ENCODE peak calls at places on chromosome 19, in six cellular contexts. S, R, J, W, H and G are unnamed samples. For H3K9me3, H3K27me3 and H3K4me1, the result is how much of the 10 kb centered on the place peaks cover.

GRCh38 chr19:50896591-50897190 is 14.5 kb downstream of the KLK4 start:
- DNase-seq in R (no peak), H (no peak), S (no peak), W (no peak), J (no peak), G (peak)

GRCh38 chr19:55702131-55702627 is 27.2 kb downstream of the EPN1 start:
- DNase-seq in S (peak), J (no peak), W (no peak), H (no peak), R (no peak), G (no peak)

GRCh38 chr19:43525836-43526771 is 897 bp downstream of the ETHE1 start:
- DNase-seq in J (no peak), W (peak), R (peak), S (no peak), H (peak), G (peak)

GRCh38 chr19:44260343-44260681 is 626 bp downstream of the ZNF233 start:
- DNase-seq in W (no peak), J (no peak), S (no peak), R (no peak), H (no peak), G (no peak)

GRCh38 chr19:39996218-39996810 is 546 bp upstream of the ZNF546 start:
- DNase-seq in W (no peak), H (no peak), J (no peak), R (peak), S (no peak), G (peak)

GRCh38 chr19:14159059-14159458 is 22.7 kb upstream of the ASF1B start:
- DNase-seq in W (no peak), R (no peak), J (no peak), H (no peak), S (no peak), G (no peak)

GRCh38 chr19:33559996-33560395 is 38.4 kb upstream of the PEPD start:
- DNase-seq in S (no peak), W (no peak), J (no peak), R (no peak), H (no peak), G (no peak)

GRCh38 chr19:31262673-31263308 is 86.4 kb downstream of the TSHZ3 start:
- DNase-seq in H (no peak), R (no peak), J (no peak), W (no peak), S (no peak), G (no peak)

GRCh38 chr19:50512112-50512998 is 1.4 kb downstream of the ASPDH start:
- DNase-seq in H (no peak), S (peak), R (no peak), J (no peak), W (no peak), G (no peak)

GRCh38 chr19:14015454-14016035 is 9.4 kb upstream of the RFX1 start:
- DNase-seq in S (no peak), R (no peak), H (no peak), W (no peak), J (no peak), G (no peak)

GRCh38 chr19:20513179-20513934 is 52.2 kb downstream of the ZNF737 start:
- DNase-seq in R (peak), S (no peak), W (no peak), J (no peak), H (no peak), G (no peak)

GRCh38 chr19:5960005-5961001 is 17.6 kb downstream of the RANBP3 start:
- DNase-seq in S (no peak), R (no peak), W (peak), J (no peak), H (no peak), G (no peak)

GRCh38 chr19:46451352-46451751 is 20.0 kb downstream of the PNMA8A start:
- DNase-seq in H (no peak), R (no peak), J (no peak), S (no peak), W (no peak), G (no peak)

GRCh38 chr19:16604615-16605014 is 23.4 kb downstream of the MED26 start:
- DNase-seq in S (no peak), J (no peak), H (no peak), W (no peak), R (no peak), G (no peak)

GRCh38 chr19:35294328-35294727 is 2.4 kb downstream of the MAG start:
- DNase-seq in H (no peak), R (no peak), W (no peak), J (no peak), S (no peak), G (peak)

GRCh38 chr19:5253403-5254110 is 87.1 kb downstream of the PTPRS start:
- DNase-seq in S (no peak), W (no peak), J (no peak), H (no peak), R (no peak), G (peak)

GRCh38 chr19:39386557-39386956 is 4.3 kb downstream of the PAF1 start:
- DNase-seq in H (no peak), W (no peak), R (no peak), S (no peak), J (no peak), G (no peak)

GRCh38 chr19:4456566-4456842 is 1.1 kb downstream of the UBXN6 start:
- DNase-seq in J (no peak), R (peak), S (peak), H (peak), W (no peak), G (peak)

GRCh38 chr19:39247701-39248664 is 673 bp downstream of the IFNL4 start:
- DNase-seq in J (no peak), W (no peak), S (no peak), H (no peak), R (no peak), G (peak)

GRCh38 chr19:54574527-54575056 is 1.0 kb downstream of the LILRA2 start:
- DNase-seq in H (no peak), S (no peak), J (no peak), W (no peak), R (no peak), G (no peak)

GRCh38 chr19:58088521-58089052 is 9.4 kb downstream of the ZSCAN18 start:
- DNase-seq in J (no peak), R (no peak), H (no peak), W (no peak), S (no peak), G (no peak)
- H3K9me3 ChIP-seq in J (under half), R (half or more), H (under half), W (half or more), S (half or more), G (under half)

GRCh38 chr19:41925208-41926003 is 2.8 kb downstream of the ERFL start:
- DNase-seq in H (no peak), S (no peak), W (no peak), J (no peak), R (no peak), G (no peak)

GRCh38 chr19:41926028-41926860 is 2.0 kb downstream of the ERFL start:
- DNase-seq in J (no peak), S (no peak), H (no peak), W (no peak), R (no peak), G (no peak)

GRCh38 chr19:41927810-41928192 is 448 bp downstream of the ERFL start:
- DNase-seq in H (no peak), J (no peak), R (no peak), W (no peak), S (no peak), G (no peak)

GRCh38 chr19:41928221-41928683 is at the start of gene ERFL:
- DNase-seq in H (no peak), W (no peak), J (no peak), S (no peak), R (no peak), G (peak)

DNA sequence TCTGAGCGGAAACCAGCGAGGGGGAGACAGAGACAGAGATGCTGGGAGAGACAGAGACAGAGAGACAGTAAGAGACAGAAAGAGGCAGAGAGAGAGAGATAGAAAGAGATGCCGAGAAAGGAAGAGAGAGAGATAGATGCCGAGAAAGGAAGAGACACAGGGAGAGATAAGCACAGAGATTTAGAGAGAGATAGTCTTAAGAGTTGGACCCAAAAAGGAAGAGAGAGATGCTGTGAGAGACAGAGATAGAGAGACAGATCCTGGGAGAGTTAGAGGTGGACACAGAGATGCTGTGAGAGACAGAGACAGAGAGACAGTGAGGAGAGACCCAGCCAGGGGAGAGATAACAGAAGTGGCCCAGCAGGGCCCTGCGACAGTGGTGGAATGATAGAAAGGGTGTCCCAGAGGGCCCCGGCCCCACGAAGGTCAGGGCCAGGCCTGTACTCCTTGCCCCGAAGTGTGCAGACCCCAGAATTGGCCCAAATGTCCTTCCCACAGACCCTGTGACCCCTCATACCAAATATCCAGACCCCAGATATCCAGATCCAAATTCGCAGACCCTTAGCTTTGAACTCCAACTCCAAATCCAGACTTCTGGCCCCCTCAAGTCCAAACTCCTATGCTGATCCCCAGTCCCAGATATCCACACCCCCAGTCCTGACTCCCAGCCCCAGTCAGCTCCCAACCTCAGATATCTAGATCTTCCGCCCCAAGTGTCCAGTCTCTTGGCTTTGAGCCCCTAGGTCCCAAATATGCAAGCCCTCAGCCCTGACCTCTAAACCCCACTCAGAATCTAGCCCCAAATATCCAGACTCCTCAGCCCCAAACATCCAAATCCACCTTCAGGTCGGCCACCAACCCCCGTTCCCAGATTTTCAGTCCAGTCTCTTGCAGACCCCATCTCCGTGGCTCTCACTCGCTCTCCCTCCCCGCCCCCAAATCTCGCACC is 1.1 kb downstream of the ERFL start:
- DNase-seq in J (no peak), W (no peak), S (no peak), H (no peak), R (no peak), G (no peak)
- H3K27me3 ChIP-seq in J (half or more), W (half or more), S (half or more), H (half or more), R (under half), G (half or more)

DNA sequence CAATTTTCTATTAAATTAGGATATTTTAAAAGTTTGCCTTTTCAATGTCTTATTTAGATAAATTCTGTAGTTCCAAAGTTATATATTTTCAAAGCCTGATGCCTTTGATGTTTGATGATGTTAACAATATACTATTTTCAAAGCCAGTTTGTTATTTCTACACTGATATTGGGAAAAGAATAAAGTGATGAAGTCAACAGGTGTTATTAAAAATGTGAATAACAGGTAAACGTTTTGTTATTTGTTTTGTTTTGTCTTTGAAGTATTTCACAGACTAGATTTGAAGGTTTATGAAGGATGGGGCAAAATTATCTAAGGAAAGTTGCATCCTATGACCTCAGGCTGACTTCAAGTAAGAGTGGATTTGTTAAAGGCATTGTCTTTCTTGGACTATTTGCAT is 33.1 kb upstream of the ZNF420 start:
- DNase-seq in J (no peak), S (no peak), H (no peak), R (no peak), W (no peak), G (no peak)
- H3K4me1 ChIP-seq in J (under half), S (under half), H (under half), R (under half), W (under half), G (under half)

GRCh38 chr19:56841194-56841546 is 644 bp upstream of the PEG3 start:
- DNase-seq in H (no peak), S (no peak), R (no peak), J (no peak), W (no peak), G (no peak)
- H3K9me3 ChIP-seq in H (under half), S (under half), R (under half), J (under half), W (under half), G (under half)

DNA sequence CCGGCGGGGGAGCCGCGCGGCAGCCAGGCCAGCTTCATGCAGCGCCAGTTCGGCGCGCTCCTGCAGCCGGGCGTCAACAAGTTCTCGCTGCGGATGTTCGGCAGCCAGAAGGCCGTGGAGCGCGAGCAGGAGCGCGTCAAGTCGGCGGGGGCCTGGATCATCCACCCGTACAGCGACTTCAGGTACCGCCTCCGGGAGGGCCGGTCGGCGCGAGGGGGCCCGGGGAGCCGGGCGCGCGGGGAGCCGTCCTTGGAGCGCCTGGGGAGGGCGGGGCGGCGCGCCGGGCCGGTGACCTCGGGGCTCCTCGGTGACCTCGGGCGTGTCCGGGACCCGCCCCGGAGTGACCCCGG is 690 bp downstream of the HCN2 start:
- DNase-seq in J (no peak), S (no peak), R (no peak), W (no peak), H (no peak), G (peak)
- H3K27me3 ChIP-seq in J (under half), S (half or more), R (under half), W (half or more), H (under half), G (under half)

GRCh38 chr19:19110410-19111137 is 27.7 kb downstream of the TMEM161A start:
- DNase-seq in R (no peak), W (no peak), S (no peak), H (no peak), J (no peak), G (no peak)

GRCh38 chr19:19111138-19111835 is 27.0 kb downstream of the TMEM161A start:
- DNase-seq in H (no peak), J (no peak), W (no peak), S (no peak), R (no peak), G (no peak)

GRCh38 chr19:19111967-19112580 is 26.2 kb downstream of the TMEM161A start:
- DNase-seq in S (no peak), R (no peak), J (no peak), W (no peak), H (no peak), G (no peak)

GRCh38 chr19:19115954-19116353 is 22.3 kb downstream of the TMEM161A start:
- DNase-seq in H (peak), R (peak), S (no peak), W (no peak), J (no peak), G (peak)

GRCh38 chr19:19113040-19113541 is 25.2 kb downstream of the TMEM161A start:
- DNase-seq in J (no peak), R (no peak), S (no peak), H (no peak), W (no peak), G (peak)
- H3K4me1 ChIP-seq in J (under half), R (under half), S (under half), H (under half), W (under half), G (under half)

DNA sequence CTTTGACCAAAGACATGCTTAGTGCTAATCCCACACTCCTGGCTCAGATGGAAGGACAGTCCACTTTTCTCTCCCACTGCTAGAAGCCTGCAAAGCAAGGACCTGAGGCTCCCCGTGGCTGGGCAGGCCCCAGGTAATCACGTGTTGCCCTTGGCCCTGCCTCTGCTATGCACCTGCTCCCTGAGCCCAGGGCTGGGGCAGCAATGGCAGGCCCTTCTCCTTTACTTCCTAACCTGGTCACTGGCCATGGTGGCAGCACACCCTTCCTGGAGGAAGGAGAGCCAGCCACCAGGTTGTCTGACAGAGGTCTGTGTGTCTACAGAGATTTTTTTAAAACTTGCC is 27.9 kb upstream of the ZNF492 start:
- DNase-seq in H (no peak), S (no peak), J (no peak), W (no peak), R (no peak), G (no peak)
- H3K9me3 ChIP-seq in H (under half), S (under half), J (under half), W (under half), R (under half), G (under half)

DNA sequence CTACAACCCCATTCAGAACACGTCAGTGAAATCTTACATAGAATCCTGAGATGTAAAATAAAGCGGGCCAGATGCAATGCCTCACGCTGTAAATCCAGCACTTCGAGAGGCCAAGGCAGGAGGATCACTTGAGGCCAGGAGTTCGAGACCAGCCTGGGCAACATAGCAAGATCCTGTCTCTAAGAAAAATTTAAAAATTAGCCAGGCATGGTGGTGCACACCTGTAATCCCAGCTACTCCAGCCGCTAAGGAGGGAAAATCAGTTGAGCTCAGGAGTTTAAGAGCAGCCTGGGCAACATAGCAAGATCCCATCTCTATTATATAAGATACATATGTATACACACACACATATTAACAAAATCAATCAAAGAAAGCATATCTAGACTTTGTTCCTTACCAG is 41.2 kb downstream of the PEX11G start:
- DNase-seq in J (no peak), W (no peak), H (no peak), R (no peak), S (no peak), G (no peak)
- H3K27me3 ChIP-seq in J (under half), W (under half), H (under half), R (under half), S (under half), G (under half)